ENCODE peak calls at places on chromosomes 2 and 18, in eight cellular contexts. W, G, O, F, J, X, M and R are unnamed samples. For H3K4me1, the result is how much of the 10 kb centered on the place peaks cover.

GRCh38 chr2:72722492-72723090 is 103.2 kb downstream of the EXOC6B start:
- ATAC-seq in W (no peak), G (no peak), O (no peak), F (no peak), J (no peak), X (peak), M (peak), R (no peak)

GRCh38 chr2:50538137-50538536 is 493.8 kb downstream of the NRXN1 start:
- ATAC-seq in W (no peak), G (no peak), O (no peak), F (no peak), J (no peak), X (peak), M (no peak), R (peak)

GRCh38 chr2:43152186-43152585 is 74.2 kb downstream of the ZFP36L2 start:
- ATAC-seq in W (no peak), G (no peak), O (peak), F (no peak), J (no peak), X (peak), M (no peak), R (no peak)

GRCh38 chr18:10067670-10068659 is 154.1 kb downstream of the VAPA start:
- ATAC-seq in W (no peak), G (no peak), O (peak), F (no peak), J (no peak), X (no peak), M (no peak), R (peak)

GRCh38 chr2:101858246-101858645 is 133.5 kb upstream of the IL1R2 start:
- ATAC-seq in W (no peak), G (no peak), O (no peak), F (no peak), J (no peak), X (no peak), M (peak), R (no peak)

GRCh38 chr2:37453024-37453423 is 108.6 kb downstream of the QPCT start:
- ATAC-seq in W (no peak), G (no peak), O (no peak), F (peak), J (no peak), X (no peak), M (no peak), R (no peak)

GRCh38 chr18:9488535-9488934 is 13.2 kb downstream of the RALBP1 start:
- ATAC-seq in W (no peak), G (no peak), O (no peak), F (no peak), J (no peak), X (no peak), M (peak), R (no peak)

GRCh38 chr2:136375017-136375901 is 257.3 kb upstream of the CXCR4 start:
- ATAC-seq in W (no peak), G (peak), O (no peak), F (no peak), J (no peak), X (no peak), M (no peak), R (no peak)

GRCh38 chr2:7530001-7530400 is 612.8 kb downstream of the RNF144A start:
- ATAC-seq in W (no peak), G (peak), O (no peak), F (no peak), J (no peak), X (no peak), M (no peak), R (no peak)

GRCh38 chr2:233544079-233544690 is 22.4 kb downstream of the USP40 start:
- ATAC-seq in W (no peak), G (no peak), O (no peak), F (no peak), J (no peak), X (no peak), M (peak), R (no peak)

GRCh38 chr2:112706170-112706664 is 14.6 kb upstream of the NT5DC4 start:
- ATAC-seq in W (no peak), G (peak), O (no peak), F (peak), J (no peak), X (peak), M (no peak), R (no peak)

GRCh38 chr2:86785456-86785855 is 5.3 kb downstream of the CD8A start:
- ATAC-seq in W (no peak), G (no peak), O (no peak), F (peak), J (no peak), X (no peak), M (no peak), R (no peak)

GRCh38 chr2:70979626-70980025 is 1.2 kb downstream of the ANKRD53 start:
- ATAC-seq in W (no peak), G (no peak), O (no peak), F (no peak), J (no peak), X (no peak), M (no peak), R (no peak)

GRCh38 chr2:7011376-7012083 is 94.3 kb downstream of the RNF144A start:
- ATAC-seq in W (no peak), G (no peak), O (no peak), F (no peak), J (no peak), X (no peak), M (no peak), R (no peak)

GRCh38 chr2:127051780-127052067 is 55.2 kb downstream of the BIN1 start:
- ATAC-seq in W (no peak), G (no peak), O (no peak), F (no peak), J (no peak), X (no peak), M (no peak), R (no peak)

GRCh38 chr2:134137182-134137595 is 116.7 kb upstream of the MGAT5 start:
- ATAC-seq in W (no peak), G (peak), O (peak), F (no peak), J (peak), X (no peak), M (peak), R (peak)

GRCh38 chr2:136495636-136496035 is 269.7 kb upstream of the THSD7B start:
- ATAC-seq in W (no peak), G (peak), O (no peak), F (no peak), J (no peak), X (no peak), M (no peak), R (no peak)

GRCh38 chr2:113084249-113085000 is 16.7 kb downstream of the IL1F10 start:
- ATAC-seq in W (peak), G (peak), O (no peak), F (peak), J (no peak), X (no peak), M (peak), R (no peak)

GRCh38 chr2:197137234-197137633 is 173.3 kb downstream of the ANKRD44 start:
- ATAC-seq in W (no peak), G (no peak), O (no peak), F (no peak), J (no peak), X (no peak), M (peak), R (no peak)

GRCh38 chr2:200456567-200456966 is 53.3 kb downstream of the KCTD18 start:
- ATAC-seq in W (no peak), G (no peak), O (no peak), F (no peak), J (peak), X (peak), M (no peak), R (no peak)

GRCh38 chr2:33411765-33412164 is 64.7 kb upstream of the RASGRP3 start:
- ATAC-seq in W (no peak), G (no peak), O (no peak), F (no peak), J (no peak), X (no peak), M (peak), R (no peak)

GRCh38 chr18:13643261-13643671 is 83.1 kb downstream of the FAM210A start:
- ATAC-seq in W (no peak), G (no peak), O (no peak), F (peak), J (no peak), X (no peak), M (no peak), R (no peak)

GRCh38 chr2:203936535-203936934 is at the start of gene ICOS:
- ATAC-seq in W (no peak), G (no peak), O (no peak), F (no peak), J (no peak), X (no peak), M (no peak), R (no peak)

GRCh38 chr2:126698991-126699390 is 43.0 kb downstream of the GYPC start:
- ATAC-seq in W (no peak), G (no peak), O (no peak), F (peak), J (no peak), X (no peak), M (no peak), R (no peak)

GRCh38 chr18:2672410-2672809 is 16.9 kb downstream of the SMCHD1 start:
- ATAC-seq in W (no peak), G (no peak), O (no peak), F (no peak), J (no peak), X (no peak), M (no peak), R (no peak)

GRCh38 chr2:99335911-99336779 is at the start of gene TXNDC9:
- ATAC-seq in W (peak), G (peak), O (peak), F (peak), J (peak), X (peak), M (peak), R (peak)
- TF ChIP-seq POLR2A in W (peak), G (peak), O (peak), F (peak), J (peak), X (peak), M (peak), R (peak)

GRCh38 chr2:218040883-218041282 is 28.2 kb upstream of the RUFY4 start:
- ATAC-seq in W (no peak), G (no peak), O (no peak), F (no peak), J (no peak), X (no peak), M (no peak), R (no peak)
- H3K4me1 ChIP-seq in W (under half), G (under half), O (under half), F (under half), J (under half), X (under half), M (under half), R (under half)

GRCh38 chr18:30361864-30362540 is 680.5 kb downstream of the DSC3 start:
- ATAC-seq in W (no peak), G (peak), O (peak), F (peak), J (no peak), X (peak), M (no peak), R (no peak)
- TF ChIP-seq CTCF in W (no peak), G (no peak), O (no peak), F (peak), J (no peak), X (no peak), M (no peak), R (no peak)

GRCh38 chr18:22297008-22297407 is 120.7 kb downstream of the CTAGE1 start:
- ATAC-seq in W (no peak), G (no peak), O (no peak), F (no peak), J (no peak), X (no peak), M (no peak), R (no peak)

GRCh38 chr18:22300665-22301636 is 116.8 kb downstream of the CTAGE1 start:
- ATAC-seq in W (peak), G (no peak), O (no peak), F (no peak), J (no peak), X (no peak), M (peak), R (no peak)

GRCh38 chr18:22307528-22307927 is 110.2 kb downstream of the CTAGE1 start:
- ATAC-seq in W (no peak), G (no peak), O (no peak), F (no peak), J (no peak), X (no peak), M (no peak), R (no peak)

DNA sequence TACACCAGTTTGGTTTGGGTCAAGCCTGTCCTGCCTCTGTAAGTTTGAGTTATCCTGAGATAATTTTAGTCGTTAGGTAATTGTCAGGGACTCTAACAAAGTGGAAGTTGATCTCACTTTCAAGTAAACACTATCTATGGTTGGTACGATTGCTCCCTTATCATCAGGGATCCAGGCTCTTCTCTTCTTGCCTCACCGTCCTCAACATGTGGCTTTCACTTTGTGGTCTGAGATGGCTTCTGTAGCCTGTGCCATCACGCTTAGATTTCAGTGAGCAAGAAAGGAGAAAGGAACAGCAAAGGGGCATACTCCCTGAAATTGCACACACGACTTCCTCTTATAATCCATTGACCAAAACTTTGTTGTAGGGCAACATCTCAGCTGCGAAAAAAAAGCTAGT is 115.6 kb downstream of the CTAGE1 start:
- ATAC-seq in W (no peak), G (no peak), O (no peak), F (no peak), J (no peak), X (no peak), M (no peak), R (no peak)
- TF ChIP-seq POLR2A in W (no peak), G (no peak), O (no peak), F (no peak), J (no peak), X (no peak), M (no peak), R (no peak)

GRCh38 chr2:24512836-24513235 is 21.8 kb downstream of the NCOA1 start:
- ATAC-seq in W (no peak), G (no peak), O (no peak), F (no peak), J (no peak), X (no peak), M (no peak), R (no peak)
- H3K4me1 ChIP-seq in W (under half), G (under half), O (under half), F (under half), J (half or more), X (under half), M (under half), R (under half)